ENCODE peak calls at places on chromosome X, in seven cellular contexts. C is activated CD8-positive, alpha-beta T cell treated with anti-CD3 and anti-CD28 coated beads, Interleukin-2, amount 10 ng/mL, durations not matched to agents 7 days and 5 days; M is HepG2; L is activated T-helper 9 cell treated with anti-CD3 and anti-CD28 coated beads, Interleukin-2, amount 50 U/mL, for 16 hours; B is CD8-positive, alpha-beta memory T cell; J is HT-29; V is GM12865. N is an unnamed sample.
A peak's percentile ranks its signal among the peaks of the same experiment; 100 is the strongest.

GRCh38 chrX:42491145-42491907 is 286.6 kb downstream of the PPP1R2C start:
- DNase-seq in C (no peak), M (no peak), L (no peak), B (no peak), J (no peak), V (peak; percentile 0), N (no peak)

GRCh38 chrX:23334871-23335599 is 386 bp downstream of the PTCHD1 start:
- DNase-seq in C (no peak), M (no peak), L (no peak), B (no peak), J (no peak), V (no peak), N (no peak)

GRCh38 chrX:6383911-6384310 is 151.0 kb downstream of the VCX3A start:
- DNase-seq in C (no peak), M (no peak), L (no peak), B (no peak), J (no peak), V (no peak), N (no peak)

GRCh38 chrX:11533211-11533651 is 132.5 kb downstream of the ARHGAP6 start:
- DNase-seq in C (no peak), M (peak; percentile 68), L (no peak), B (peak; percentile 68), J (peak; percentile 68), V (peak; percentile 73), N (no peak)

GRCh38 chrX:148380614-148381561 is 119.5 kb upstream of the AFF2 start:
- DNase-seq in C (peak; percentile 58), M (no peak), L (peak; percentile 36), B (peak; percentile 58), J (no peak), V (peak; percentile 75), N (peak; percentile 46)

GRCh38 chrX:9341305-9342201 is 123.3 kb upstream of the TBL1X start:
- DNase-seq in C (peak; percentile 74), M (no peak), L (peak; percentile 62), B (peak; percentile 72), J (peak; percentile 2), V (peak; percentile 86), N (peak; percentile 64)

GRCh38 chrX:51053741-51054140 is 143.2 kb downstream of the BMP15 start:
- DNase-seq in C (no peak), M (no peak), L (no peak), B (no peak), J (no peak), V (no peak), N (no peak)

GRCh38 chrX:53282313-53282712 is 929 bp upstream of the IQSEC2 start:
- DNase-seq in C (no peak), M (no peak), L (no peak), B (no peak), J (no peak), V (no peak), N (no peak)

GRCh38 chrX:66009231-66009845 is 30.5 kb downstream of the VSIG4 start:
- DNase-seq in C (no peak), M (no peak), L (no peak), B (no peak), J (no peak), V (no peak), N (no peak)

GRCh38 chrX:15493118-15494082 is at the start of gene PIR:
- DNase-seq in C (peak; percentile 49), M (peak; percentile 80), L (peak; percentile 40), B (peak; percentile 4), J (peak; percentile 75), V (peak; percentile 78), N (peak; percentile 19)

GRCh38 chrX:134374294-134374693 is 85.7 kb upstream of the HPRT1 start:
- DNase-seq in C (no peak), M (no peak), L (no peak), B (no peak), J (peak; percentile 19), V (no peak), N (peak; percentile 20)

GRCh38 chrX:120795301-120795700 is 80.4 kb downstream of the CT47B1 start:
- DNase-seq in C (no peak), M (no peak), L (no peak), B (no peak), J (no peak), V (no peak), N (no peak)

GRCh38 chrX:103742339-103742738 is 31.6 kb downstream of the TMEM31 start:
- DNase-seq in C (no peak), M (no peak), L (no peak), B (no peak), J (no peak), V (no peak), N (no peak)

GRCh38 chrX:37926700-37927099 is 79.3 kb upstream of the DYNLT3 start:
- DNase-seq in C (no peak), M (peak; percentile 25), L (no peak), B (no peak), J (peak; percentile 40), V (peak; percentile 28), N (peak; percentile 19)

GRCh38 chrX:13498220-13498619 is 71.2 kb upstream of the EGFL6 start:
- DNase-seq in C (no peak), M (no peak), L (no peak), B (no peak), J (no peak), V (no peak), N (no peak)

GRCh38 chrX:49162620-49163019 is at the start of gene MAGIX:
- DNase-seq in C (no peak), M (no peak), L (no peak), B (no peak), J (no peak), V (no peak), N (no peak)

GRCh38 chrX:10017866-10018265 is 50.7 kb downstream of the CLDN34 start:
- DNase-seq in C (no peak), M (peak; percentile 81), L (no peak), B (no peak), J (peak; percentile 64), V (no peak), N (no peak)

GRCh38 chrX:11667286-11667685 is 1.6 kb upstream of the ARHGAP6 start:
- DNase-seq in C (no peak), M (no peak), L (no peak), B (no peak), J (no peak), V (peak; percentile 11), N (no peak)

GRCh38 chrX:152904151-152905080 is 6.5 kb downstream of the ZNF185 start:
- DNase-seq in C (peak; percentile 37), M (no peak), L (no peak), B (no peak), J (peak; percentile 66), V (peak; percentile 23), N (peak; percentile 26)

GRCh38 chrX:150897371-150898319 is 823 bp downstream of the CD99L2 start:
- DNase-seq in C (peak; percentile 66), M (no peak), L (peak; percentile 23), B (peak; percentile 11), J (peak; percentile 23), V (peak; percentile 56), N (peak; percentile 28)

GRCh38 chrX:39149761-39150160 is 348.5 kb downstream of the MID1IP1 start:
- DNase-seq in C (peak; percentile 60), M (peak; percentile 3), L (peak; percentile 27), B (peak; percentile 6), J (peak; percentile 43), V (peak; percentile 68), N (peak; percentile 35)

GRCh38 chrX:103248553-103248952 is 6.4 kb downstream of the TCEAL8 start:
- DNase-seq in C (peak; percentile 20), M (no peak), L (no peak), B (no peak), J (peak; percentile 35), V (peak; percentile 9), N (no peak)

GRCh38 chrX:48046846-48047245 is 24.6 kb downstream of the ZNF630 start:
- DNase-seq in C (no peak), M (no peak), L (no peak), B (no peak), J (no peak), V (no peak), N (no peak)

GRCh38 chrX:116204947-116205346 is 34.4 kb downstream of the AGTR2 start:
- DNase-seq in C (no peak), M (peak; percentile 1), L (no peak), B (no peak), J (peak; percentile 50), V (peak; percentile 0), N (no peak)

GRCh38 chrX:69116077-69116476 is 49.2 kb downstream of the PJA1 start:
- DNase-seq in C (no peak), M (no peak), L (no peak), B (no peak), J (peak; percentile 38), V (no peak), N (no peak)

GRCh38 chrX:55127692-55128091 is 38.9 kb downstream of the PAGE2 start:
- DNase-seq in C (no peak), M (no peak), L (no peak), B (no peak), J (no peak), V (no peak), N (no peak)

GRCh38 chrX:43239356-43239755 is 416.7 kb upstream of the MAOA start:
- DNase-seq in C (no peak), M (no peak), L (no peak), B (no peak), J (no peak), V (no peak), N (no peak)

GRCh38 chrX:150234126-150234525 is 129.0 kb upstream of the MAMLD1 start:
- DNase-seq in C (no peak), M (no peak), L (no peak), B (no peak), J (no peak), V (no peak), N (no peak)

GRCh38 chrX:24860140-24860539 is 155.6 kb downstream of the ARX start:
- DNase-seq in C (no peak), M (no peak), L (no peak), B (no peak), J (no peak), V (no peak), N (no peak)

GRCh38 chrX:75547783-75548182 is 24.9 kb upstream of the ZDHHC15 start:
- DNase-seq in C (no peak), M (no peak), L (no peak), B (no peak), J (no peak), V (no peak), N (no peak)

GRCh38 chrX:47093248-47093647 is 15.0 kb downstream of the RGN start:
- DNase-seq in C (peak; percentile 23), M (no peak), L (no peak), B (no peak), J (peak; percentile 52), V (peak; percentile 61), N (peak; percentile 8)

GRCh38 chrX:143634373-143634685 is 1.6 kb downstream of the SLITRK4 start:
- DNase-seq in C (no peak), M (no peak), L (no peak), B (no peak), J (no peak), V (no peak), N (no peak)

GRCh38 chrX:39805825-39806224 is 291.9 kb downstream of the BCOR start:
- DNase-seq in C (no peak), M (no peak), L (no peak), B (no peak), J (no peak), V (no peak), N (no peak)

GRCh38 chrX:68685722-68686683 is 38.5 kb downstream of the STARD8 start:
- DNase-seq in C (peak; percentile 28), M (no peak), L (no peak), B (no peak), J (no peak), V (peak; percentile 8), N (no peak)

GRCh38 chrX:71111141-71111843 is at the start of gene IL2RG:
- DNase-seq in C (peak; percentile 86), M (no peak), L (peak; percentile 68), B (peak; percentile 90), J (no peak), V (peak; percentile 91), N (peak; percentile 89)

N was measured in CD4-positive, alpha-beta memory T cell.